ENCODE peak calls at places on chromosomes 5 and 9, in seven cellular contexts. I, H, F, A, P, J and E are unnamed samples.

GRCh38 chr5:39829479-39829878 is 404.7 kb upstream of the DAB2 start:
- DNase-seq in J (no peak), F (no peak), A (no peak), P (no peak), H (no peak), I (no peak), E (no peak)

GRCh38 chr5:177507165-177507564 is 2.5 kb downstream of the DOK3 start:
- DNase-seq in P (no peak), J (no peak), A (no peak), I (no peak), F (no peak), H (no peak), E (no peak)

GRCh38 chr5:100576217-100576751 is 41.1 kb downstream of the FAM174A start:
- DNase-seq in H (no peak), I (no peak), A (no peak), F (no peak), P (no peak), J (no peak), E (no peak)

GRCh38 chr5:96896806-96897205 is 20.5 kb downstream of the ERAP2 start:
- DNase-seq in F (no peak), H (no peak), P (no peak), I (peak; percentile 76), A (no peak), J (no peak), E (no peak)

GRCh38 chr5:617896-618295 is 5.8 kb downstream of the CEP72 start:
- DNase-seq in A (no peak), J (peak; percentile 12), P (peak; percentile 32), H (no peak), F (no peak), I (no peak), E (no peak)

GRCh38 chr5:124628721-124629596 is 117.5 kb downstream of the ZNF608 start:
- DNase-seq in I (no peak), J (no peak), A (peak; percentile 63), H (no peak), P (peak; percentile 70), F (no peak), E (no peak)

GRCh38 chr5:109805472-109805871 is 115.7 kb downstream of the MAN2A1 start:
- DNase-seq in J (no peak), H (no peak), I (no peak), P (no peak), A (peak; percentile 19), F (no peak), E (no peak)

GRCh38 chr9:89507626-89508025 is 9.7 kb upstream of the SEMA4D start:
- DNase-seq in F (no peak), H (no peak), A (no peak), J (no peak), I (no peak), P (no peak), E (no peak)

GRCh38 chr9:107809859-107810492 is 320.4 kb upstream of the KLF4 start:
- DNase-seq in P (no peak), J (no peak), I (peak; percentile 68), H (no peak), A (no peak), F (no peak), E (no peak)

GRCh38 chr9:110933350-110934001 is 104.8 kb downstream of the LPAR1 start:
- DNase-seq in A (no peak), I (no peak), J (no peak), H (no peak), P (no peak), F (no peak), E (no peak)

GRCh38 chr5:143698534-143698933 is 113.4 kb upstream of the HMHB1 start:
- DNase-seq in P (no peak), J (no peak), H (no peak), I (no peak), A (no peak), F (no peak), E (no peak)

GRCh38 chr5:116557669-116558271 is 16.9 kb downstream of the SEMA6A start:
- DNase-seq in I (no peak), H (no peak), J (no peak), F (no peak), P (no peak), A (peak; percentile 35), E (no peak)

GRCh38 chr5:170080217-170080616 is 25.5 kb upstream of the FOXI1 start:
- DNase-seq in H (no peak), J (no peak), A (no peak), I (no peak), F (no peak), P (no peak), E (no peak)

GRCh38 chr5:172731286-172732073 is 39.5 kb downstream of the DUSP1 start:
- DNase-seq in H (no peak), A (no peak), P (no peak), J (no peak), I (peak; percentile 63), F (no peak), E (no peak)

GRCh38 chr5:170268884-170269283 is 28.7 kb downstream of the LCP2 start:
- DNase-seq in A (no peak), P (no peak), I (no peak), H (no peak), J (no peak), F (no peak), E (no peak)

GRCh38 chr9:133677126-133678010 is 41.2 kb downstream of the DBH start:
- DNase-seq in A (no peak), P (no peak), J (no peak), H (no peak), F (peak; percentile 64), I (peak; percentile 69), E (no peak)

GRCh38 chr9:87445646-87446045 is 52.0 kb upstream of the DAPK1 start:
- DNase-seq in H (no peak), F (no peak), P (no peak), J (no peak), A (peak; percentile 27), I (peak; percentile 58), E (peak; percentile 18)

GRCh38 chr5:132469380-132470372 is 20.9 kb downstream of the IRF1 start:
- DNase-seq in I (peak; percentile 46), A (no peak), H (no peak), J (no peak), F (no peak), P (peak; percentile 54), E (no peak)

GRCh38 chr5:10034008-10034407 is 215.7 kb downstream of the ATPSCKMT start:
- DNase-seq in A (no peak), P (no peak), I (no peak), H (no peak), F (no peak), J (no peak), E (no peak)

GRCh38 chr5:2179861-2180260 is 297.1 kb upstream of the IRX4 start:
- DNase-seq in J (no peak), F (no peak), H (no peak), A (no peak), I (peak; percentile 40), P (no peak), E (no peak)

GRCh38 chr5:72477176-72477575 is 30.0 kb downstream of the ZNF366 start:
- DNase-seq in H (no peak), A (no peak), J (no peak), F (no peak), P (no peak), I (no peak), E (no peak)

DNA sequence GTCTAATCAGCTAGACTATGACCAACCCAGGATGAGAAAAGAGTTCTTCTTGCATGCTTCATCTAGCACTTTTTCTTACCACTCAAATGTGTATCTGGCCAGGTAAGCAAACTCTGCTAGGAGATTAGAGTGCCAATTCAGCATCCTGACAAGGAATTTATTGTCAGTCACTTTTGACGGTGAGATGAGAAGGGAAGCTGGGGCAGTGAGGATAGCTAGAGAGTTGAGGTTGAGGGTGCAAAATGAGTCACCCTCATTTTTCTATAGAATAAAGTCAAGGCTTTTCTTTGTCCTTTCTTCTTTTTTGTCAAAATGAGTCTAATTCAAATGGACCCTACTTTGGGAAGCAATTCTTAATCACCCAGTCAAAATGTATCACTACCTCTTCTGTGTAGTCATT is 74.6 kb upstream of the PLPP1 start:
- DNase-seq in J (no peak), P (no peak), F (no peak), I (no peak), A (no peak), H (no peak), E (no peak)
- H3K27ac ChIP-seq in J (no peak overlapping the region), P (no peak overlapping the region), F (no peak overlapping the region), I (no peak overlapping the region), A (no peak overlapping the region), H (no peak overlapping the region), E (no peak overlapping the region)

GRCh38 chr5:151243564-151243963 is 9.4 kb upstream of the GM2A start:
- DNase-seq in P (no peak), H (no peak), F (no peak), J (no peak), I (no peak), A (no peak), E (no peak)
- H3K27ac ChIP-seq in P (no peak overlapping the region), H (no peak overlapping the region), F (no peak overlapping the region), J (no peak overlapping the region), I (no peak overlapping the region), A (no peak overlapping the region), E (no peak overlapping the region)

GRCh38 chr9:130040901-130041647 is 1.9 kb downstream of the FNBP1 start:
- DNase-seq in P (peak; percentile 65), F (no peak), A (no peak), J (peak; percentile 40), I (no peak), H (no peak), E (no peak)

GRCh38 chr9:130034570-130034969 is 8.4 kb downstream of the FNBP1 start:
- DNase-seq in I (no peak), F (no peak), A (no peak), P (no peak), H (no peak), J (peak; percentile 22), E (no peak)

GRCh38 chr9:130030821-130031481 is 12.0 kb downstream of the FNBP1 start:
- DNase-seq in F (peak; percentile 36), H (no peak), A (no peak), J (peak; percentile 38), P (no peak), I (no peak), E (no peak)

GRCh38 chr9:130039504-130040147 is 3.4 kb downstream of the FNBP1 start:
- DNase-seq in F (no peak), P (no peak), H (no peak), A (no peak), J (peak; percentile 24), I (no peak), E (no peak)

DNA sequence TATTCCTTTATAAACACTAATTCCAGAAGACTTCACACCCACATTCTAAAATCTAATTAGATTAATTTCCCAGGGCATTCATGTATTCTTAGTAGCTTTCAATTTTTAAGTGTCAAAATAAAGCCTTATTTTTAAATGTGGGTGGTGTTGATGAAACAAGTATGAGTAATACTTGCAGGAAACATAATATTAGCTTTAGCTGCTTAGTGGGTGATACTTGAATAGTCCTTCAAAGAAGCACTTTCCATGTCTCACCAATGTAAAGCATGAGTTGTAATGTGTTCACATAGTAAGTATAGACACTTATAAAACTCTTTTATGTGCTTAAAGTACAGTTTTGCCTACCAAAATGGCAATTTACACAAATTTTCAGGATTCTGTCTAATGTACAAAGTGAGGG is 6.9 kb downstream of the FNBP1 start:
- DNase-seq in F (no peak), J (no peak), A (no peak), I (no peak), H (no peak), P (no peak), E (no peak)
- H3K27ac ChIP-seq in F (peak overlapping the region; percentile 58), J (no peak overlapping the region), A (no peak overlapping the region), I (no peak overlapping the region), H (no peak overlapping the region), P (peak overlapping the region; percentile 87), E (no peak overlapping the region)

DNA sequence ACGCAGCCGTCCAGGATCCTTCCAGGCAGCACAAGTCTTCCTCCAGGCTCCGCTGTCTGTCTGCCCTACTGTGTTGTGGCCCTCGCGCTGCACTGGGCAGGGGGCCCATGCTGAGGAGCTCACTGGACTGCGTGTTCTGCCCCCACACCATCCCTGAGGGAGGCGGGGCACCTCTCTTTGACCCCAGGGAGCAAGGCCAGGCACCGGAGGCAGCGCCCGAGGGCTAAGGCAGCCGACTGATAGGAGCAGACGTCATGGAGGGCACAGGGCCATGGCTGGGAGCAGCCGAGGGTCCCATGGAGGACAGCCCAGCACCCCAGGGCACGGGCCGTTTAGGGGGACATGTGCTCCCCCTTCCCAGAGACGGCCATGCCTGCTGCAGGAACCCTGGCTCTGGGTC is 46.7 kb downstream of the KCNT1 start:
- DNase-seq in F (no peak), I (no peak), A (no peak), P (no peak), H (no peak), J (no peak), E (no peak)
- H3K27ac ChIP-seq in F (no peak overlapping the region), I (no peak overlapping the region), A (no peak overlapping the region), P (no peak overlapping the region), H (no peak overlapping the region), J (no peak overlapping the region), E (no peak overlapping the region)